ENCODE peak calls at places on chromosomes 5 and 9, in six cellular contexts. H, W, S, C, A and Z are unnamed samples.

GRCh38 chr9:91433180-91433579 is 9.5 kb upstream of the NFIL3 start:
- DNase-seq in H (peak; percentile 39), W (peak; percentile 90), S (peak; percentile 85), C (peak; percentile 76), A (no peak), Z (no peak)

GRCh38 chr9:34628656-34629491 is at the start of gene ARID3C:
- DNase-seq in H (no peak), W (no peak), S (no peak), C (peak; percentile 74), A (peak; percentile 31), Z (no peak)

GRCh38 chr5:141778211-141778610 is 96.2 kb upstream of the ARAP3 start:
- DNase-seq in H (no peak), W (peak; percentile 53), S (no peak), C (peak; percentile 56), A (no peak), Z (peak; percentile 19)

GRCh38 chr5:92836861-92837755 is 743.9 kb downstream of the NR2F1-AS1 start:
- DNase-seq in H (no peak), W (peak; percentile 42), S (no peak), C (no peak), A (no peak), Z (no peak)

GRCh38 chr9:133171161-133171955 is 7.6 kb upstream of the GBGT1 start:
- DNase-seq in H (peak; percentile 13), W (no peak), S (no peak), C (no peak), A (no peak), Z (no peak)

GRCh38 chr5:160064979-160065619 is 54.2 kb downstream of the PWWP2A start:
- DNase-seq in H (peak; percentile 91), W (no peak), S (no peak), C (peak; percentile 73), A (no peak), Z (no peak)

GRCh38 chr9:121638399-121638798 is 13.0 kb upstream of the DAB2IP start:
- DNase-seq in H (no peak), W (no peak), S (no peak), C (no peak), A (no peak), Z (no peak)

GRCh38 chr9:121930970-121931369 is 162.1 kb downstream of the TTLL11 start:
- DNase-seq in H (no peak), W (no peak), S (no peak), C (no peak), A (no peak), Z (no peak)

GRCh38 chr5:179378441-179379271 is 33.4 kb upstream of the ADAMTS2 start:
- DNase-seq in H (no peak), W (peak; percentile 15), S (peak; percentile 79), C (peak; percentile 30), A (no peak), Z (no peak)

GRCh38 chr5:65355301-65355700 is 126.4 kb downstream of the ADAMTS6 start:
- DNase-seq in H (no peak), W (no peak), S (no peak), C (no peak), A (no peak), Z (no peak)

GRCh38 chr5:131671409-131671808 is 36.4 kb upstream of the RAPGEF6 start:
- DNase-seq in H (no peak), W (no peak), S (no peak), C (no peak), A (no peak), Z (no peak)

GRCh38 chr9:12426198-12426864 is 266.9 kb upstream of the TYRP1 start:
- DNase-seq in H (no peak), W (no peak), S (no peak), C (peak; percentile 52), A (no peak), Z (no peak)

GRCh38 chr5:77990020-77990419 is 213.9 kb upstream of the TBCA start:
- DNase-seq in H (no peak), W (no peak), S (no peak), C (no peak), A (peak; percentile 43), Z (no peak)

GRCh38 chr5:53580547-53580946 is 20.1 kb downstream of the NDUFS4 start:
- DNase-seq in H (no peak), W (no peak), S (no peak), C (no peak), A (no peak), Z (no peak)

GRCh38 chr5:115379622-115380344 is 83.3 kb upstream of the CCDC112 start:
- DNase-seq in H (peak; percentile 58), W (no peak), S (no peak), C (no peak), A (no peak), Z (no peak)

GRCh38 chr5:17365756-17366155 is 132.3 kb upstream of the TAF11L2 start:
- DNase-seq in H (no peak), W (peak; percentile 78), S (peak; percentile 74), C (peak; percentile 28), A (peak; percentile 53), Z (no peak)

GRCh38 chr5:14258840-14259239 is 115.7 kb downstream of the TRIO start:
- DNase-seq in H (no peak), W (no peak), S (no peak), C (no peak), A (no peak), Z (no peak)

GRCh38 chr5:135565691-135566421 is 12.9 kb downstream of the CXCL14 start:
- DNase-seq in H (peak; percentile 81), W (no peak), S (peak; percentile 57), C (peak; percentile 76), A (peak; percentile 75), Z (peak; percentile 88)

GRCh38 chr9:121292801-121293241 is 24.9 kb downstream of the GSN start:
- DNase-seq in H (no peak), W (no peak), S (no peak), C (no peak), A (no peak), Z (peak; percentile 28)

GRCh38 chr9:16254674-16255073 is 615.8 kb downstream of the BNC2 start:
- DNase-seq in H (no peak), W (no peak), S (no peak), C (no peak), A (peak; percentile 27), Z (no peak)

GRCh38 chr5:66779535-66779934 is 183.3 kb downstream of the MAST4 start:
- DNase-seq in H (no peak), W (no peak), S (no peak), C (no peak), A (no peak), Z (no peak)

DNA sequence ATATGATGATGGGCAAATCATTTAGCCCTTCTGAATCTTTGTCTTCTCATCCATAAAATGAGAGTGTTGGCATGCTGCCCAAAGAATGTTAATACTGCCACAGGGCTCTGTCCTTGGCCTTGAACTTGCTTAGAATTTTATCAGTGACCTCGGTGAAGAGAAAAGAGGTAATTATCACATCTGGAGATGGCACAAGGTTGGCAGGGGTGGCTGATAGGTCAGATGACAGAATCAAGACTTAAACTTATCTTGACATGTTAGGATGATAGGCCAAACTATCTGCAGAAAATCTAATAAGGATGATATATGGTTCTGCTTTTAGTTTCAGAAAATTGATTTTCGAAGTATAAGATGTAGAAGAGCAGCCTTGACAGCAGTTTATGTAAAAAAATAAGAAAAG is 599.1 kb upstream of the CLINT1 start:
- DNase-seq in H (no peak), W (no peak), S (no peak), C (no peak), A (no peak), Z (no peak)
- H3K27ac ChIP-seq in H (no peak overlapping the region), W (no peak overlapping the region), S (no peak overlapping the region), C (no peak overlapping the region), A (no peak overlapping the region), Z (no peak overlapping the region)

GRCh38 chr5:126868961-126869451 is 92.1 kb downstream of the LMNB1 start:
- DNase-seq in H (no peak), W (no peak), S (peak; percentile 40), C (peak; percentile 39), A (no peak), Z (peak; percentile 30)
- H3K4me3 ChIP-seq in H (no peak overlapping the region), W (peak overlapping the region; percentile 41), S (peak overlapping the region; percentile 33), C (no peak overlapping the region), A (no peak overlapping the region), Z (peak overlapping the region; percentile 32)

GRCh38 chr9:130118841-130119520 is 53.2 kb upstream of the NCS1 start:
- DNase-seq in H (no peak), W (no peak), S (peak; percentile 59), C (no peak), A (peak; percentile 91), Z (no peak)

GRCh38 chr9:130117376-130117775 is 54.8 kb upstream of the NCS1 start:
- DNase-seq in H (no peak), W (no peak), S (no peak), C (no peak), A (peak; percentile 88), Z (no peak)

GRCh38 chr9:130119521-130120206 is 52.5 kb upstream of the NCS1 start:
- DNase-seq in H (no peak), W (no peak), S (no peak), C (no peak), A (no peak), Z (no peak)

GRCh38 chr9:130116346-130116745 is 55.9 kb upstream of the NCS1 start:
- DNase-seq in H (no peak), W (no peak), S (no peak), C (no peak), A (no peak), Z (no peak)

GRCh38 chr9:130117816-130118632 is 54.2 kb upstream of the NCS1 start:
- DNase-seq in H (no peak), W (no peak), S (peak; percentile 21), C (no peak), A (peak; percentile 88), Z (peak; percentile 68)
- TF ChIP-seq CTCF in H (no peak), W (no peak), S (peak; percentile 12), C (no peak), A (peak; percentile 24), Z (no peak)

GRCh38 chr9:127954831-127955293 is 17.2 kb upstream of the DPM2 start:
- DNase-seq in H (no peak), W (no peak), S (no peak), C (no peak), A (no peak), Z (no peak)
- H3K27ac ChIP-seq in H (peak overlapping the region; percentile 90), W (no peak overlapping the region), S (no peak overlapping the region), C (peak overlapping the region; percentile 90), A (no peak overlapping the region), Z (peak overlapping the region; percentile 87)

GRCh38 chr5:10762178-10762775 is 1.2 kb upstream of the DAP start:
- DNase-seq in H (peak; percentile 44), W (no peak), S (no peak), C (peak; percentile 28), A (no peak), Z (peak; percentile 27)
- H3K4me3 ChIP-seq in H (no peak overlapping the region), W (no peak overlapping the region), S (no peak overlapping the region), C (no peak overlapping the region), A (no peak overlapping the region), Z (no peak overlapping the region)